ENCODE peak calls at places on chromosomes 1 and 21, in ten cellular contexts. C, M, V, X, Q, P, F, Z, G and L are unnamed samples.

GRCh38 chr1:53069265-53069662 is 7.3 kb downstream of the PODN start:
- DNase-seq in C (no peak), M (no peak), V (no peak), X (no peak), Q (no peak), P (no peak), F (peak; percentile 69), Z (no peak), G (no peak), L (no peak)

GRCh38 chr21:35398366-35398982 is 349.4 kb upstream of the RUNX1 start:
- DNase-seq in C (no peak), M (no peak), V (no peak), X (no peak), Q (no peak), P (no peak), F (no peak), Z (no peak), G (no peak), L (no peak)

GRCh38 chr1:39282537-39283216 is 78.2 kb downstream of the MACF1 start:
- DNase-seq in C (no peak), M (no peak), V (no peak), X (no peak), Q (no peak), P (no peak), F (no peak), Z (no peak), G (no peak), L (no peak)

GRCh38 chr1:22526098-22526497 is 37.2 kb upstream of the EPHA8 start:
- DNase-seq in C (peak; percentile 94), M (no peak), V (peak; percentile 36), X (no peak), Q (no peak), P (no peak), F (no peak), Z (no peak), G (no peak), L (no peak)

GRCh38 chr1:3727042-3727824 is 25.0 kb upstream of the CCDC27 start:
- DNase-seq in C (no peak), M (peak; percentile 17), V (no peak), X (no peak), Q (no peak), P (no peak), F (no peak), Z (no peak), G (no peak), L (no peak)

GRCh38 chr1:207282496-207283380 is 38.7 kb upstream of the CD55 start:
- DNase-seq in C (no peak), M (peak; percentile 26), V (no peak), X (peak; percentile 12), Q (no peak), P (no peak), F (no peak), Z (peak; percentile 66), G (no peak), L (no peak)

GRCh38 chr1:228465134-228465533 is 22.0 kb upstream of the RNF187 start:
- DNase-seq in C (no peak), M (no peak), V (no peak), X (no peak), Q (no peak), P (no peak), F (no peak), Z (no peak), G (no peak), L (no peak)

GRCh38 chr1:210236840-210237409 is 4.3 kb downstream of the SERTAD4 start:
- DNase-seq in C (no peak), M (no peak), V (peak; percentile 67), X (no peak), Q (no peak), P (no peak), F (no peak), Z (peak; percentile 88), G (no peak), L (peak; percentile 89)

GRCh38 chr1:175197536-175197935 is 5.0 kb upstream of the KIAA0040 start:
- DNase-seq in C (no peak), M (peak; percentile 10), V (no peak), X (no peak), Q (no peak), P (peak; percentile 62), F (no peak), Z (no peak), G (no peak), L (no peak)

GRCh38 chr1:94805912-94806311 is 14.2 kb upstream of the SLC44A3 start:
- DNase-seq in C (peak; percentile 20), M (peak; percentile 58), V (no peak), X (no peak), Q (no peak), P (no peak), F (peak; percentile 81), Z (no peak), G (no peak), L (no peak)

GRCh38 chr1:197100677-197101076 is 33.6 kb upstream of the F13B start:
- DNase-seq in C (no peak), M (no peak), V (no peak), X (no peak), Q (no peak), P (no peak), F (no peak), Z (no peak), G (no peak), L (no peak)

GRCh38 chr1:71823656-71824159 is 458.6 kb downstream of the NEGR1 start:
- DNase-seq in C (no peak), M (no peak), V (no peak), X (no peak), Q (no peak), P (no peak), F (no peak), Z (no peak), G (no peak), L (no peak)

GRCh38 chr1:214551052-214551435 is 358 bp downstream of the PTPN14 start:
- DNase-seq in C (peak; percentile 47), M (no peak), V (peak; percentile 84), X (no peak), Q (no peak), P (no peak), F (peak; percentile 78), Z (no peak), G (no peak), L (peak; percentile 88)

GRCh38 chr1:222276062-222276461 is 271.8 kb downstream of the HHIPL2 start:
- DNase-seq in C (peak; percentile 14), M (no peak), V (no peak), X (no peak), Q (no peak), P (peak; percentile 86), F (no peak), Z (no peak), G (no peak), L (no peak)

GRCh38 chr1:227948493-227949260 is 945 bp upstream of the WNT9A start:
- DNase-seq in C (no peak), M (no peak), V (peak; percentile 64), X (no peak), Q (no peak), P (no peak), F (peak; percentile 59), Z (no peak), G (no peak), L (peak; percentile 77)

GRCh38 chr1:25106352-25106751 is 126.0 kb downstream of the SYF2 start:
- DNase-seq in C (no peak), M (no peak), V (no peak), X (no peak), Q (no peak), P (no peak), F (no peak), Z (no peak), G (no peak), L (no peak)

GRCh38 chr1:115074839-115075534 is 14.3 kb downstream of the TSPAN2 start:
- DNase-seq in C (no peak), M (no peak), V (no peak), X (no peak), Q (no peak), P (no peak), F (no peak), Z (peak; percentile 19), G (no peak), L (no peak)

GRCh38 chr1:218048828-218049227 is 236.3 kb upstream of the RRP15 start:
- DNase-seq in C (no peak), M (no peak), V (no peak), X (no peak), Q (no peak), P (no peak), F (no peak), Z (no peak), G (no peak), L (no peak)

GRCh38 chr1:109634292-109634691 is 14.7 kb downstream of the AMPD2 start:
- DNase-seq in C (no peak), M (peak; percentile 4), V (no peak), X (no peak), Q (no peak), P (no peak), F (no peak), Z (no peak), G (no peak), L (no peak)

GRCh38 chr21:42350271-42350885 is 416 bp downstream of the TFF2 start:
- DNase-seq in C (no peak), M (no peak), V (no peak), X (no peak), Q (no peak), P (no peak), F (no peak), Z (no peak), G (no peak), L (peak; percentile 51)

GRCh38 chr1:33161061-33161681 is 20.7 kb downstream of the TRIM62 start:
- DNase-seq in C (no peak), M (no peak), V (no peak), X (no peak), Q (no peak), P (no peak), F (peak; percentile 82), Z (peak; percentile 39), G (no peak), L (peak; percentile 93)

GRCh38 chr1:174023438-174023837 is 1.3 kb upstream of the RC3H1 start:
- DNase-seq in C (peak; percentile 67), M (no peak), V (no peak), X (no peak), Q (no peak), P (peak; percentile 92), F (no peak), Z (no peak), G (no peak), L (no peak)

GRCh38 chr21:38875694-38876492 is 70.2 kb downstream of the ETS2 start:
- DNase-seq in C (no peak), M (no peak), V (no peak), X (no peak), Q (no peak), P (no peak), F (no peak), Z (peak; percentile 59), G (no peak), L (no peak)

GRCh38 chr1:78673120-78673519 is 23.5 kb downstream of the IFI44 start:
- DNase-seq in C (no peak), M (peak; percentile 50), V (no peak), X (no peak), Q (no peak), P (peak; percentile 7), F (no peak), Z (no peak), G (peak; percentile 39), L (no peak)

GRCh38 chr1:116767782-116768382 is 13.7 kb downstream of the CD2 start:
- DNase-seq in C (no peak), M (no peak), V (no peak), X (no peak), Q (no peak), P (no peak), F (no peak), Z (no peak), G (no peak), L (no peak)

GRCh38 chr1:220962031-220962751 is 82.9 kb downstream of the HLX start:
- DNase-seq in C (no peak), M (no peak), V (no peak), X (peak; percentile 62), Q (peak; percentile 98), P (no peak), F (no peak), Z (peak; percentile 99), G (no peak), L (no peak)